ENCODE peak calls at places on chromosomes 16 and 17, in four cellular contexts. One of them, this sample, is unnamed. For H3K4me1 and H3K9me3, the result is how much of the 10 kb centered on the place peaks cover.

GRCh38 chr17:73156166-73156840 is 8.5 kb upstream of the SSTR2 start:
- DNase-seq in adrenal gland: peak
- DNase-seq in heart left ventricle: peak
- DNase-seq in Peyer's patch: peak
- DNase-seq in this sample: peak

GRCh38 chr17:65387322-65387721 is 174.1 kb downstream of the AXIN2 start:
- DNase-seq in adrenal gland: no peak
- DNase-seq in heart left ventricle: no peak
- DNase-seq in Peyer's patch: no peak
- DNase-seq in this sample: no peak

GRCh38 chr16:1310832-1311200 is 1.4 kb downstream of the UBE2I start:
- DNase-seq in adrenal gland: peak
- DNase-seq in heart left ventricle: no peak
- DNase-seq in Peyer's patch: no peak
- DNase-seq in this sample: no peak

GRCh38 chr16:56242740-56243139 is 51.5 kb downstream of the GNAO1 start:
- DNase-seq in adrenal gland: no peak
- DNase-seq in heart left ventricle: no peak
- DNase-seq in Peyer's patch: no peak
- DNase-seq in this sample: no peak

GRCh38 chr17:51888823-51889222 is 269.7 kb downstream of the CA10 start:
- DNase-seq in adrenal gland: no peak
- DNase-seq in heart left ventricle: no peak
- DNase-seq in Peyer's patch: no peak
- DNase-seq in this sample: no peak

GRCh38 chr17:45942284-45942683 is 47.9 kb downstream of the MAPT start:
- DNase-seq in adrenal gland: peak
- DNase-seq in heart left ventricle: peak
- DNase-seq in Peyer's patch: no peak
- DNase-seq in this sample: peak

GRCh38 chr16:84068783-84069464 is 26.3 kb upstream of the SLC38A8 start:
- DNase-seq in adrenal gland: no peak
- DNase-seq in heart left ventricle: no peak
- DNase-seq in Peyer's patch: no peak
- DNase-seq in this sample: no peak

GRCh38 chr16:75025766-75026165 is 26.9 kb downstream of the ZNRF1 start:
- DNase-seq in adrenal gland: no peak
- DNase-seq in heart left ventricle: no peak
- DNase-seq in Peyer's patch: no peak
- DNase-seq in this sample: no peak

GRCh38 chr16:31568577-31569359 is 41.1 kb downstream of the AHSP start:
- DNase-seq in adrenal gland: peak
- DNase-seq in heart left ventricle: no peak
- DNase-seq in Peyer's patch: no peak
- DNase-seq in this sample: no peak

GRCh38 chr17:30005709-30006320 is 64.4 kb downstream of the EFCAB5 start:
- DNase-seq in adrenal gland: no peak
- DNase-seq in heart left ventricle: no peak
- DNase-seq in Peyer's patch: no peak
- DNase-seq in this sample: no peak

GRCh38 chr16:77043076-77043475 is 147.9 kb upstream of the MON1B start:
- DNase-seq in adrenal gland: no peak
- DNase-seq in heart left ventricle: no peak
- DNase-seq in Peyer's patch: no peak
- DNase-seq in this sample: peak

GRCh38 chr16:23959069-23959800 is 123.5 kb downstream of the PRKCB start:
- DNase-seq in adrenal gland: no peak
- DNase-seq in heart left ventricle: no peak
- DNase-seq in Peyer's patch: no peak
- DNase-seq in this sample: no peak

GRCh38 chr17:43211123-43211479 is 574 bp upstream of the TMEM106A start:
- DNase-seq in adrenal gland: no peak
- DNase-seq in heart left ventricle: no peak
- DNase-seq in Peyer's patch: no peak
- DNase-seq in this sample: no peak

GRCh38 chr16:11067697-11068141 is 123.4 kb downstream of the CLEC16A start:
- DNase-seq in adrenal gland: no peak
- DNase-seq in heart left ventricle: no peak
- DNase-seq in Peyer's patch: no peak
- DNase-seq in this sample: no peak

GRCh38 chr17:68351395-68351794 is 60.1 kb downstream of the ARSG start:
- DNase-seq in adrenal gland: no peak
- DNase-seq in heart left ventricle: peak
- DNase-seq in Peyer's patch: no peak
- DNase-seq in this sample: peak

GRCh38 chr17:63153488-63153887 is 187.5 kb downstream of the TANC2 start:
- DNase-seq in adrenal gland: no peak
- DNase-seq in heart left ventricle: no peak
- DNase-seq in Peyer's patch: no peak
- DNase-seq in this sample: no peak

GRCh38 chr16:77171750-77172635 is 19.0 kb upstream of the MON1B start:
- DNase-seq in adrenal gland: no peak
- DNase-seq in heart left ventricle: no peak
- DNase-seq in Peyer's patch: no peak
- DNase-seq in this sample: peak

GRCh38 chr16:89071686-89072182 is 21.9 kb upstream of the ACSF3 start:
- DNase-seq in adrenal gland: no peak
- DNase-seq in heart left ventricle: no peak
- DNase-seq in Peyer's patch: no peak
- DNase-seq in this sample: no peak

GRCh38 chr16:86680661-86681439 is 102.5 kb downstream of the FOXL1 start:
- DNase-seq in adrenal gland: no peak
- DNase-seq in heart left ventricle: no peak
- DNase-seq in Peyer's patch: no peak
- DNase-seq in this sample: no peak

GRCh38 chr16:2584742-2585650 is 47.2 kb downstream of the PDPK1 start:
- DNase-seq in adrenal gland: peak
- DNase-seq in heart left ventricle: peak
- DNase-seq in Peyer's patch: peak
- DNase-seq in this sample: no peak

GRCh38 chr16:641326-642188 is at the start of gene MCRIP2:
- DNase-seq in adrenal gland: peak
- DNase-seq in heart left ventricle: peak
- DNase-seq in Peyer's patch: peak
- DNase-seq in this sample: peak

GRCh38 chr17:78294776-78295175 is 63.3 kb downstream of the TMEM235 start:
- DNase-seq in adrenal gland: no peak
- DNase-seq in heart left ventricle: no peak
- DNase-seq in Peyer's patch: no peak
- DNase-seq in this sample: no peak

GRCh38 chr16:29961127-29961478 is 776 bp upstream of the TMEM219 start:
- DNase-seq in adrenal gland: no peak
- DNase-seq in heart left ventricle: no peak
- DNase-seq in Peyer's patch: no peak
- DNase-seq in this sample: no peak

DNA sequence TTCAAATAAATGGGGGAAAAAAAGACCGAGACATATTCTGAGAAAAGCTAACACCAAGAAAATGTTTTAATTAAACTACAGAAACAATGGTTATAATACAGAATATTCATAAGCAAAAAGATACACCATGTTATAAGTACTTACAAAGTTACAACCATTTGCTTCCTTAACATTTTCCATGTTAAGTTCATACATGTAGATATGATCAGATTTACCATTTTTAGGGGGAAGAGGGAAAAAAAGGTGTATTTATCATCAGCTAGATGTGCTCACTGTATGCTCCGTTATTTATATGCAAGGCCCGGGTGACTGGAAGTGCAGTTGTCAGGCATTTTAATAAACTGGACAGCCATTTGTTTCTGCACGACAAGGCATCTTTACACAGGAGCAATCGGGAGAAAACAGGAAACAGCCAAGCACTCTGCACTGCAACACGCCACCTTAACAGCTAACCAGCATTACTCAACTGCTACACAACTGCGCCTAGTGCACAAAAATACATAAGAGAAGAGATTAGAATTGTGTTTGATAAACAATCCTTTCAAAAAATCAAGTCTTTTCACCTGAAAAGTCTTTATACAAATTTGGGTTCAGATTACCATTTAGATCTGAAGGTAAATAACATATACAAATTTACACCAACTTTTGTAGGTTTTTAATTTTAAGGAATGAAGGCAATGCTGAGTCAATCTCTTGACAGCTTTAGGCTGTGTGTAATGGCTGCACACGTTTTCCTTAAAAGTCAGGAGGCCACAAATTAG is 2.9 kb downstream of the SRSF2 start:
- DNase-seq in adrenal gland: no peak
- DNase-seq in heart left ventricle: no peak
- DNase-seq in Peyer's patch: no peak
- DNase-seq in this sample: no peak
- H3K4me1 ChIP-seq in adrenal gland: under half
- H3K4me1 ChIP-seq in heart left ventricle: half or more
- H3K4me1 ChIP-seq in Peyer's patch: under half
- H3K4me1 ChIP-seq in this sample: under half

GRCh38 chr17:82963104-82963950 is 116.1 kb upstream of the METRNL start:
- DNase-seq in adrenal gland: peak
- DNase-seq in heart left ventricle: peak
- DNase-seq in Peyer's patch: peak
- DNase-seq in this sample: peak
- H3K9me3 ChIP-seq in adrenal gland: under half
- H3K9me3 ChIP-seq in heart left ventricle: under half
- H3K9me3 ChIP-seq in Peyer's patch: under half
- H3K9me3 ChIP-seq in this sample: under half

DNA sequence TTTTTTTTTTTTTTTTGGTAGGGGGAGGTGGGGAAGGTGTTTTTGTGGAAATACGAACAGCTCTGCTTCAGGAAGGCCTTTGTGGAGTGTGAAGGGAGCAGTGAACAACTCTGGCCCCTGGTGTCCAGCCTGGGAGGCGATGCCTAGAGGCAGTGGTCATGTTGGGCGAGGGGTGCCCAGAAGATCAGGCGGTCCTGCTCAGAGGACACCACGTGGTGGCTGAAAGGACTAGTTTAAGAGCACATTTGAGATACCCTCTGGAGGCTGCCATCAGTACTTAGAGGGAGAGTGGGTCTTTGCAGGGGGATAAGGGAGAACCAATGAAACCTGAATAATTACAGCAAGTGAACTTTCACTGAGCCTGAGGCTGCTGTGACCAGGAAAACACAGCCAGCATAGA is 40.1 kb upstream of the RHOT1 start:
- DNase-seq in adrenal gland: no peak
- DNase-seq in heart left ventricle: no peak
- DNase-seq in Peyer's patch: no peak
- DNase-seq in this sample: no peak
- TF ChIP-seq CTCF in adrenal gland: no peak
- TF ChIP-seq CTCF in heart left ventricle: no peak
- TF ChIP-seq CTCF in Peyer's patch: no peak
- TF ChIP-seq CTCF in this sample: no peak

GRCh38 chr17:79834575-79835469 is 4.4 kb downstream of the CBX4 start:
- DNase-seq in adrenal gland: no peak
- DNase-seq in heart left ventricle: no peak
- DNase-seq in Peyer's patch: no peak
- DNase-seq in this sample: no peak

GRCh38 chr17:79835470-79835899 is 3.8 kb downstream of the CBX4 start:
- DNase-seq in adrenal gland: no peak
- DNase-seq in heart left ventricle: no peak
- DNase-seq in Peyer's patch: no peak
- DNase-seq in this sample: no peak

GRCh38 chr17:79832211-79833109 is 6.8 kb downstream of the CBX4 start:
- DNase-seq in adrenal gland: no peak
- DNase-seq in heart left ventricle: no peak
- DNase-seq in Peyer's patch: no peak
- DNase-seq in this sample: no peak

GRCh38 chr17:79833110-79833450 is 6.2 kb downstream of the CBX4 start:
- DNase-seq in adrenal gland: no peak
- DNase-seq in heart left ventricle: no peak
- DNase-seq in Peyer's patch: no peak
- DNase-seq in this sample: no peak

DNA sequence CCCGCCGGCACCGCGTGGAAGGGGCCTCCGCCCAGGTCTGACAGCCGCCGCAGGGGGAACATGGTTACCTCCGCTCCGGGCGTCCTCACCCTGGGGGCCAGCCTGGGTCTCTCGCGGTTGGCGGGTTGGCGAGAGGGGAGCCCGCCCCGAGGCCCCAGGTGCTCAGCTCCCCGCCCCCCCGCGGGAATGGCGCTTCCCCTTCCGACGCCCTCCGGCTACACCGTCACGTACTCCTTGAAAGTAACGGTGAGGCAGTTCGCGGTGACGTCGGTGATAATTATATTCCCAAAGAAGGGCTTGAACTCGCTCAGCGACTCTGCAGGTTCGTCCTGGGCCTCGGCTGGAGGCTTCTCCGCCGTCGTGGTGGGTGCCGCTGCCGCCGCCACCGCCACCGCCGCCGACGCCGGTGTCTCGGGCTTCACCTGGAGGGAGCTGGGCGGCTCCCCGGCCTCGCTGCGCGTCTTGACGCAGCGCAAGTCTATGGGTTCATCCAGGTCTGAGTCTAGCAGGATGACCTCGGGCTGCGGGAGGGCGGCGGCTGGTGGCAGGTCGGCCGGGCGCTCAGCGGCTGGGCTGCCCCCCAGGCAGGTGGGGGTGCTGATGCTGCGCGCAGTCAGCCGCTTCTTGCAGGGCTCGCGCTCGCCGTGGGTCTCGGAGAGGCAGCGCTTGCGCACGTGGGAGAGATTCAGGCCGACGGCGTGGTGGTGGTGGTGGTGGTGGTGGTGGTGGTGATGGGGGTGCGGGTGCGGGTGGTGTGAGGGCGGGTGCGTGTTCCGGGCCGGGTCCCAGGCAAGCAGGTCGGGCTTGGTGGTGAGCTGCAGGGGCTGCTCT is 5.3 kb downstream of the CBX4 start:
- DNase-seq in adrenal gland: no peak
- DNase-seq in heart left ventricle: no peak
- DNase-seq in Peyer's patch: no peak
- DNase-seq in this sample: no peak
- H3K4me1 ChIP-seq in adrenal gland: under half
- H3K4me1 ChIP-seq in heart left ventricle: half or more
- H3K4me1 ChIP-seq in Peyer's patch: half or more
- H3K4me1 ChIP-seq in this sample: under half

GRCh38 chr16:5575846-5576245 is 478.3 kb upstream of the EEF2KMT start:
- DNase-seq in adrenal gland: no peak
- DNase-seq in heart left ventricle: no peak
- DNase-seq in Peyer's patch: no peak
- DNase-seq in this sample: no peak
- H3K9me3 ChIP-seq in adrenal gland: under half
- H3K9me3 ChIP-seq in heart left ventricle: under half
- H3K9me3 ChIP-seq in Peyer's patch: under half
- H3K9me3 ChIP-seq in this sample: under half

GRCh38 chr16:85402910-85403692 is 210.0 kb upstream of the GSE1 start:
- DNase-seq in adrenal gland: peak
- DNase-seq in heart left ventricle: peak
- DNase-seq in Peyer's patch: no peak
- DNase-seq in this sample: peak
- TF ChIP-seq CTCF in adrenal gland: no peak
- TF ChIP-seq CTCF in heart left ventricle: no peak
- TF ChIP-seq CTCF in Peyer's patch: no peak
- TF ChIP-seq CTCF in this sample: no peak

DNA sequence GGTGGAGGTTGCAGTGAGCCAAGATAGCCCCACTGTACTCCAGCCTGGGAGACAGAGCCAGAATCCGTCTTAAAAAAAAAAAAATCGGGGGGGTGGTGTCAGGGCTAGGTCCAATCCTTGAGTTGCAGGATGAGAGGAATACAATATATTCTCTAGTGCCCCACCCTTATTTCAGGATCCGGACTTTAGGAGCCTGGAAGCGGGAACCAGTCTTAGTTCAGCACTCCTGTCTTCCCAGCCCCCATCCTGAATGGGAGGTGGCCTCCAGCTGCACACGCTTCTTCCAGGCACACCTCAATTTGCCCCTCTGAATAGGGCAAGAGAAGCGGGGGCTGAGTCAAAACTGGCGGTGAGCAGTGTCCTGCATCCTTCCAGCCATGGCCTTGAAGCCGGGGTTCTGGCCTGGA is 1.6 kb downstream of the FHOD1 start:
- DNase-seq in adrenal gland: no peak
- DNase-seq in heart left ventricle: no peak
- DNase-seq in Peyer's patch: no peak
- DNase-seq in this sample: no peak
- H3K4me1 ChIP-seq in adrenal gland: half or more
- H3K4me1 ChIP-seq in heart left ventricle: half or more
- H3K4me1 ChIP-seq in Peyer's patch: half or more
- H3K4me1 ChIP-seq in this sample: under half

This sample was measured in BE2C.